ENCODE peak calls at places on chromosomes 2 and 18, in seven cellular contexts. One of them, this sample, is unnamed.

GRCh38 chr2:174595904-174596397 is 1.7 kb downstream of the WIPF1 start:
- DNase-seq in choroid plexus epithelial cell: peak
- DNase-seq in colonic mucosa: no peak
- DNase-seq in Right ventricle myocardium inferior: no peak
- DNase-seq in osteocyte: no peak
- DNase-seq in GM12865: peak
- DNase-seq in substantia nigra: no peak
- DNase-seq in this sample: no peak

GRCh38 chr2:30823452-30823851 is 16.2 kb upstream of the CAPN13 start:
- DNase-seq in choroid plexus epithelial cell: no peak
- DNase-seq in colonic mucosa: no peak
- DNase-seq in Right ventricle myocardium inferior: no peak
- DNase-seq in osteocyte: no peak
- DNase-seq in GM12865: no peak
- DNase-seq in substantia nigra: no peak
- DNase-seq in this sample: no peak

GRCh38 chr2:173817582-173817981 is 147.6 kb downstream of the SP3 start:
- DNase-seq in choroid plexus epithelial cell: no peak
- DNase-seq in colonic mucosa: no peak
- DNase-seq in Right ventricle myocardium inferior: no peak
- DNase-seq in osteocyte: no peak
- DNase-seq in GM12865: no peak
- DNase-seq in substantia nigra: no peak
- DNase-seq in this sample: no peak

GRCh38 chr2:63000801-63001200 is 49.8 kb upstream of the OTX1 start:
- DNase-seq in choroid plexus epithelial cell: peak
- DNase-seq in colonic mucosa: no peak
- DNase-seq in Right ventricle myocardium inferior: no peak
- DNase-seq in osteocyte: no peak
- DNase-seq in GM12865: no peak
- DNase-seq in substantia nigra: no peak
- DNase-seq in this sample: no peak

GRCh38 chr2:195316485-195316884 is 340.5 kb upstream of the SLC39A10 start:
- DNase-seq in choroid plexus epithelial cell: peak
- DNase-seq in colonic mucosa: no peak
- DNase-seq in Right ventricle myocardium inferior: no peak
- DNase-seq in osteocyte: no peak
- DNase-seq in GM12865: no peak
- DNase-seq in substantia nigra: no peak
- DNase-seq in this sample: no peak

GRCh38 chr2:111940333-111940902 is 42.0 kb downstream of the MERTK start:
- DNase-seq in choroid plexus epithelial cell: no peak
- DNase-seq in colonic mucosa: no peak
- DNase-seq in Right ventricle myocardium inferior: no peak
- DNase-seq in osteocyte: no peak
- DNase-seq in GM12865: no peak
- DNase-seq in substantia nigra: no peak
- DNase-seq in this sample: no peak

GRCh38 chr2:219457784-219458369 is 23.2 kb downstream of the SPEG start:
- DNase-seq in choroid plexus epithelial cell: no peak
- DNase-seq in colonic mucosa: no peak
- DNase-seq in Right ventricle myocardium inferior: no peak
- DNase-seq in osteocyte: no peak
- DNase-seq in GM12865: peak
- DNase-seq in substantia nigra: no peak
- DNase-seq in this sample: no peak

GRCh38 chr2:128262315-128263253 is 56.1 kb downstream of the HS6ST1 start:
- DNase-seq in choroid plexus epithelial cell: no peak
- DNase-seq in colonic mucosa: no peak
- DNase-seq in Right ventricle myocardium inferior: peak
- DNase-seq in osteocyte: peak
- DNase-seq in GM12865: no peak
- DNase-seq in substantia nigra: no peak
- DNase-seq in this sample: no peak

GRCh38 chr2:62415019-62415431 is 91.0 kb downstream of the TMEM17 start:
- DNase-seq in choroid plexus epithelial cell: no peak
- DNase-seq in colonic mucosa: no peak
- DNase-seq in Right ventricle myocardium inferior: no peak
- DNase-seq in osteocyte: peak
- DNase-seq in GM12865: peak
- DNase-seq in substantia nigra: no peak
- DNase-seq in this sample: no peak

GRCh38 chr2:171529914-171530313 is 7.6 kb downstream of the CYBRD1 start:
- DNase-seq in choroid plexus epithelial cell: peak
- DNase-seq in colonic mucosa: no peak
- DNase-seq in Right ventricle myocardium inferior: no peak
- DNase-seq in osteocyte: no peak
- DNase-seq in GM12865: peak
- DNase-seq in substantia nigra: no peak
- DNase-seq in this sample: no peak

GRCh38 chr18:45167631-45168225 is 447.5 kb upstream of the SLC14A2 start:
- DNase-seq in choroid plexus epithelial cell: peak
- DNase-seq in colonic mucosa: no peak
- DNase-seq in Right ventricle myocardium inferior: no peak
- DNase-seq in osteocyte: no peak
- DNase-seq in GM12865: no peak
- DNase-seq in substantia nigra: no peak
- DNase-seq in this sample: no peak

GRCh38 chr2:62998949-62999348 is 51.7 kb upstream of the OTX1 start:
- DNase-seq in choroid plexus epithelial cell: peak
- DNase-seq in colonic mucosa: no peak
- DNase-seq in Right ventricle myocardium inferior: no peak
- DNase-seq in osteocyte: no peak
- DNase-seq in GM12865: no peak
- DNase-seq in substantia nigra: no peak
- DNase-seq in this sample: no peak

GRCh38 chr2:152355411-152355831 is 20.4 kb downstream of the FMNL2 start:
- DNase-seq in choroid plexus epithelial cell: no peak
- DNase-seq in colonic mucosa: no peak
- DNase-seq in Right ventricle myocardium inferior: no peak
- DNase-seq in osteocyte: no peak
- DNase-seq in GM12865: no peak
- DNase-seq in substantia nigra: no peak
- DNase-seq in this sample: no peak

GRCh38 chr18:2139676-2140075 is 431.6 kb downstream of the METTL4 start:
- DNase-seq in choroid plexus epithelial cell: peak
- DNase-seq in colonic mucosa: no peak
- DNase-seq in Right ventricle myocardium inferior: no peak
- DNase-seq in osteocyte: no peak
- DNase-seq in GM12865: no peak
- DNase-seq in substantia nigra: no peak
- DNase-seq in this sample: no peak

GRCh38 chr2:31920968-31921367 is 89.8 kb downstream of the MEMO1 start:
- DNase-seq in choroid plexus epithelial cell: no peak
- DNase-seq in colonic mucosa: no peak
- DNase-seq in Right ventricle myocardium inferior: no peak
- DNase-seq in osteocyte: no peak
- DNase-seq in GM12865: no peak
- DNase-seq in substantia nigra: no peak
- DNase-seq in this sample: no peak

GRCh38 chr2:71926860-71927756 is 220.6 kb downstream of the CYP26B1 start:
- DNase-seq in choroid plexus epithelial cell: no peak
- DNase-seq in colonic mucosa: peak
- DNase-seq in Right ventricle myocardium inferior: no peak
- DNase-seq in osteocyte: peak
- DNase-seq in GM12865: no peak
- DNase-seq in substantia nigra: no peak
- DNase-seq in this sample: no peak

GRCh38 chr2:200677721-200678532 is 92.1 kb downstream of the AOX1 start:
- DNase-seq in choroid plexus epithelial cell: peak
- DNase-seq in colonic mucosa: no peak
- DNase-seq in Right ventricle myocardium inferior: peak
- DNase-seq in osteocyte: no peak
- DNase-seq in GM12865: no peak
- DNase-seq in substantia nigra: no peak
- DNase-seq in this sample: no peak

GRCh38 chr2:171086352-171087290 is 74.1 kb downstream of the TLK1 start:
- DNase-seq in choroid plexus epithelial cell: peak
- DNase-seq in colonic mucosa: peak
- DNase-seq in Right ventricle myocardium inferior: no peak
- DNase-seq in osteocyte: no peak
- DNase-seq in GM12865: peak
- DNase-seq in substantia nigra: peak
- DNase-seq in this sample: no peak

GRCh38 chr2:108833219-108833618 is 46.6 kb downstream of the CCDC138 start:
- DNase-seq in choroid plexus epithelial cell: peak
- DNase-seq in colonic mucosa: no peak
- DNase-seq in Right ventricle myocardium inferior: no peak
- DNase-seq in osteocyte: no peak
- DNase-seq in GM12865: peak
- DNase-seq in substantia nigra: no peak
- DNase-seq in this sample: no peak

GRCh38 chr18:49565656-49566055 is 3.8 kb downstream of the LIPG start:
- DNase-seq in choroid plexus epithelial cell: peak
- DNase-seq in colonic mucosa: no peak
- DNase-seq in Right ventricle myocardium inferior: no peak
- DNase-seq in osteocyte: no peak
- DNase-seq in GM12865: no peak
- DNase-seq in substantia nigra: peak
- DNase-seq in this sample: no peak

GRCh38 chr2:112749755-112750559 is 14.5 kb downstream of the CKAP2L start:
- DNase-seq in choroid plexus epithelial cell: peak
- DNase-seq in colonic mucosa: peak
- DNase-seq in Right ventricle myocardium inferior: peak
- DNase-seq in osteocyte: peak
- DNase-seq in GM12865: peak
- DNase-seq in substantia nigra: peak
- DNase-seq in this sample: peak

GRCh38 chr2:207768891-207769596 is 662 bp downstream of the FZD5 start:
- DNase-seq in choroid plexus epithelial cell: peak
- DNase-seq in colonic mucosa: peak
- DNase-seq in Right ventricle myocardium inferior: no peak
- DNase-seq in osteocyte: no peak
- DNase-seq in GM12865: peak
- DNase-seq in substantia nigra: peak
- DNase-seq in this sample: no peak

GRCh38 chr2:238260879-238261278 is 21.0 kb upstream of the HES6 start:
- DNase-seq in choroid plexus epithelial cell: peak
- DNase-seq in colonic mucosa: no peak
- DNase-seq in Right ventricle myocardium inferior: peak
- DNase-seq in osteocyte: no peak
- DNase-seq in GM12865: no peak
- DNase-seq in substantia nigra: no peak
- DNase-seq in this sample: no peak

GRCh38 chr2:26712486-26713465 is 20.3 kb downstream of the KCNK3 start:
- DNase-seq in choroid plexus epithelial cell: no peak
- DNase-seq in colonic mucosa: no peak
- DNase-seq in Right ventricle myocardium inferior: no peak
- DNase-seq in osteocyte: no peak
- DNase-seq in GM12865: no peak
- DNase-seq in substantia nigra: peak
- DNase-seq in this sample: peak

GRCh38 chr2:206989306-206989705 is 50.0 kb downstream of the CPO start:
- DNase-seq in choroid plexus epithelial cell: peak
- DNase-seq in colonic mucosa: peak
- DNase-seq in Right ventricle myocardium inferior: peak
- DNase-seq in osteocyte: no peak
- DNase-seq in GM12865: peak
- DNase-seq in substantia nigra: no peak
- DNase-seq in this sample: no peak

GRCh38 chr2:7014201-7014640 is 97.0 kb downstream of the RNF144A start:
- DNase-seq in choroid plexus epithelial cell: peak
- DNase-seq in colonic mucosa: no peak
- DNase-seq in Right ventricle myocardium inferior: no peak
- DNase-seq in osteocyte: no peak
- DNase-seq in GM12865: peak
- DNase-seq in substantia nigra: peak
- DNase-seq in this sample: peak

GRCh38 chr2:55051026-55051866 is 995 bp upstream of the RTN4 start:
- DNase-seq in choroid plexus epithelial cell: peak
- DNase-seq in colonic mucosa: peak
- DNase-seq in Right ventricle myocardium inferior: no peak
- DNase-seq in osteocyte: no peak
- DNase-seq in GM12865: peak
- DNase-seq in substantia nigra: peak
- DNase-seq in this sample: no peak

GRCh38 chr2:20129320-20130274 is 78.2 kb upstream of the LAPTM4A start:
- DNase-seq in choroid plexus epithelial cell: no peak
- DNase-seq in colonic mucosa: peak
- DNase-seq in Right ventricle myocardium inferior: no peak
- DNase-seq in osteocyte: no peak
- DNase-seq in GM12865: no peak
- DNase-seq in substantia nigra: no peak
- DNase-seq in this sample: no peak

GRCh38 chr2:73103018-73103542 is 9.7 kb downstream of the RAB11FIP5 start:
- DNase-seq in choroid plexus epithelial cell: no peak
- DNase-seq in colonic mucosa: peak
- DNase-seq in Right ventricle myocardium inferior: no peak
- DNase-seq in osteocyte: no peak
- DNase-seq in GM12865: no peak
- DNase-seq in substantia nigra: no peak
- DNase-seq in this sample: peak

GRCh38 chr18:24530630-24531111 is 70.2 kb downstream of the HRH4 start:
- DNase-seq in choroid plexus epithelial cell: peak
- DNase-seq in colonic mucosa: no peak
- DNase-seq in Right ventricle myocardium inferior: no peak
- DNase-seq in osteocyte: no peak
- DNase-seq in GM12865: no peak
- DNase-seq in substantia nigra: no peak
- DNase-seq in this sample: peak

GRCh38 chr2:197813093-197813787 is 8.8 kb downstream of the PLCL1 start:
- DNase-seq in choroid plexus epithelial cell: peak
- DNase-seq in colonic mucosa: no peak
- DNase-seq in Right ventricle myocardium inferior: no peak
- DNase-seq in osteocyte: no peak
- DNase-seq in GM12865: peak
- DNase-seq in substantia nigra: no peak
- DNase-seq in this sample: no peak

GRCh38 chr2:134405641-134406081 is 151.8 kb downstream of the MGAT5 start:
- DNase-seq in choroid plexus epithelial cell: no peak
- DNase-seq in colonic mucosa: no peak
- DNase-seq in Right ventricle myocardium inferior: no peak
- DNase-seq in osteocyte: no peak
- DNase-seq in GM12865: no peak
- DNase-seq in substantia nigra: no peak
- DNase-seq in this sample: no peak

GRCh38 chr18:67513285-67513684 is 3.2 kb downstream of the DSEL start:
- DNase-seq in choroid plexus epithelial cell: peak
- DNase-seq in colonic mucosa: no peak
- DNase-seq in Right ventricle myocardium inferior: no peak
- DNase-seq in osteocyte: no peak
- DNase-seq in GM12865: peak
- DNase-seq in substantia nigra: no peak
- DNase-seq in this sample: no peak

GRCh38 chr2:9471212-9471611 is 3.1 kb upstream of the IAH1 start:
- DNase-seq in choroid plexus epithelial cell: no peak
- DNase-seq in colonic mucosa: no peak
- DNase-seq in Right ventricle myocardium inferior: no peak
- DNase-seq in osteocyte: no peak
- DNase-seq in GM12865: no peak
- DNase-seq in substantia nigra: no peak
- DNase-seq in this sample: no peak

GRCh38 chr2:218179782-218180181 is 13.0 kb upstream of the CXCR1 start:
- DNase-seq in choroid plexus epithelial cell: no peak
- DNase-seq in colonic mucosa: no peak
- DNase-seq in Right ventricle myocardium inferior: no peak
- DNase-seq in osteocyte: no peak
- DNase-seq in GM12865: no peak
- DNase-seq in substantia nigra: no peak
- DNase-seq in this sample: no peak

GRCh38 chr2:20803287-20803686 is 19.6 kb downstream of the LDAH start:
- DNase-seq in choroid plexus epithelial cell: no peak
- DNase-seq in colonic mucosa: no peak
- DNase-seq in Right ventricle myocardium inferior: no peak
- DNase-seq in osteocyte: no peak
- DNase-seq in GM12865: no peak
- DNase-seq in substantia nigra: no peak
- DNase-seq in this sample: no peak

GRCh38 chr2:140472676-140473075 is 1658.1 kb downstream of the LRP1B start:
- DNase-seq in choroid plexus epithelial cell: peak
- DNase-seq in colonic mucosa: no peak
- DNase-seq in Right ventricle myocardium inferior: no peak
- DNase-seq in osteocyte: no peak
- DNase-seq in GM12865: no peak
- DNase-seq in substantia nigra: no peak
- DNase-seq in this sample: no peak

GRCh38 chr2:223010641-223011040 is 41.3 kb upstream of the KCNE4 start:
- DNase-seq in choroid plexus epithelial cell: peak
- DNase-seq in colonic mucosa: no peak
- DNase-seq in Right ventricle myocardium inferior: no peak
- DNase-seq in osteocyte: no peak
- DNase-seq in GM12865: no peak
- DNase-seq in substantia nigra: no peak
- DNase-seq in this sample: no peak